ENCODE peak calls at places on chromosomes 13 and 19, in ten cellular contexts. K is fibroblast of lung, F is nephron progenitor cell, C is astrocyte of the spinal cord, L is H9, B is bronchial epithelial cell, Q is IMR-90, Y is foreskin fibroblast, G is cardiac fibroblast, I is OCI-LY7. N is an unnamed sample.

GRCh38 chr19:43799502-43800142 is 2.6 kb downstream of the LYPD5 start:
- DNase-seq in K (no peak), F (no peak), C (no peak), L (peak), B (peak), Q (no peak), Y (no peak), G (no peak), I (no peak), N (no peak)

GRCh38 chr19:10679743-10680142 is 21.5 kb upstream of the QTRT1 start:
- DNase-seq in K (no peak), F (no peak), C (no peak), L (no peak), B (no peak), Q (no peak), Y (no peak), G (no peak), I (no peak), N (no peak)

GRCh38 chr19:43781630-43782310 is 997 bp upstream of the KCNN4 start:
- DNase-seq in K (no peak), F (no peak), C (no peak), L (no peak), B (peak), Q (no peak), Y (no peak), G (no peak), I (peak), N (no peak)

GRCh38 chr13:99307648-99308339 is 595 bp upstream of the GPR183 start:
- DNase-seq in K (peak), F (no peak), C (peak), L (no peak), B (peak), Q (peak), Y (peak), G (peak), I (no peak), N (no peak)

GRCh38 chr13:59750860-59751259 is 412.9 kb downstream of the DIAPH3 start:
- DNase-seq in K (peak), F (peak), C (peak), L (peak), B (peak), Q (peak), Y (peak), G (peak), I (no peak), N (no peak)

GRCh38 chr13:44573790-44574465 is 2.2 kb downstream of the TSC22D1 start:
- DNase-seq in K (peak), F (peak), C (peak), L (peak), B (peak), Q (peak), Y (peak), G (peak), I (peak), N (no peak)

GRCh38 chr19:34734601-34735103 is 609 bp downstream of the ZNF181 start:
- DNase-seq in K (no peak), F (no peak), C (no peak), L (no peak), B (no peak), Q (no peak), Y (no peak), G (no peak), I (no peak), N (no peak)

GRCh38 chr19:36420961-36421748 is 2.7 kb upstream of the ZFP82 start:
- DNase-seq in K (peak), F (no peak), C (peak), L (peak), B (no peak), Q (peak), Y (peak), G (peak), I (no peak), N (no peak)

GRCh38 chr19:991174-991931 is 7.2 kb downstream of the WDR18 start:
- DNase-seq in K (peak), F (peak), C (peak), L (peak), B (no peak), Q (peak), Y (peak), G (peak), I (peak), N (no peak)

GRCh38 chr13:39364797-39365468 is 238.1 kb downstream of the LHFPL6 start:
- DNase-seq in K (no peak), F (peak), C (peak), L (no peak), B (peak), Q (peak), Y (peak), G (no peak), I (no peak), N (no peak)

GRCh38 chr19:40603071-40603718 is 2.0 kb downstream of the LTBP4 start:
- DNase-seq in K (no peak), F (no peak), C (no peak), L (no peak), B (peak), Q (peak), Y (no peak), G (peak), I (no peak), N (no peak)

GRCh38 chr13:78593129-78593528 is 10.2 kb downstream of the POU4F1 start:
- DNase-seq in K (no peak), F (no peak), C (no peak), L (no peak), B (no peak), Q (no peak), Y (no peak), G (no peak), I (no peak), N (no peak)

GRCh38 chr19:8148410-8149231 is 771 bp downstream of the FBN3 start:
- DNase-seq in K (no peak), F (peak), C (no peak), L (peak), B (no peak), Q (no peak), Y (no peak), G (no peak), I (no peak), N (no peak)

GRCh38 chr13:44921478-44921877 is 67.8 kb downstream of the NUFIP1 start:
- DNase-seq in K (no peak), F (no peak), C (no peak), L (peak), B (no peak), Q (no peak), Y (no peak), G (no peak), I (no peak), N (no peak)

GRCh38 chr13:30312859-30313258 is 5.5 kb upstream of the KATNAL1 start:
- DNase-seq in K (peak), F (no peak), C (no peak), L (no peak), B (no peak), Q (peak), Y (peak), G (peak), I (no peak), N (no peak)

GRCh38 chr19:1482361-1483066 is 3.5 kb upstream of the C19orf25 start:
- DNase-seq in K (no peak), F (no peak), C (no peak), L (no peak), B (no peak), Q (no peak), Y (no peak), G (no peak), I (no peak), N (no peak)

GRCh38 chr13:109509154-109509905 is 277.1 kb downstream of the IRS2 start:
- DNase-seq in K (peak), F (no peak), C (peak), L (no peak), B (peak), Q (peak), Y (peak), G (peak), I (no peak), N (no peak)

GRCh38 chr19:5489511-5489910 is 34.3 kb downstream of the ZNRF4 start:
- DNase-seq in K (no peak), F (no peak), C (no peak), L (no peak), B (no peak), Q (no peak), Y (no peak), G (no peak), I (no peak), N (no peak)

GRCh38 chr13:95023405-95023804 is 277.8 kb downstream of the ABCC4 start:
- DNase-seq in K (no peak), F (no peak), C (no peak), L (no peak), B (peak), Q (peak), Y (peak), G (no peak), I (no peak), N (no peak)

GRCh38 chr19:5068251-5069090 is 99.6 kb downstream of the KDM4B start:
- DNase-seq in K (no peak), F (no peak), C (no peak), L (no peak), B (no peak), Q (no peak), Y (no peak), G (no peak), I (no peak), N (no peak)

GRCh38 chr19:53076984-53077383 is 26.2 kb downstream of the ZNF160 start:
- DNase-seq in K (peak), F (peak), C (peak), L (peak), B (peak), Q (peak), Y (peak), G (peak), I (peak), N (peak)
- TF ChIP-seq CTCF in K (peak), F (peak), C (peak), L (peak), B (peak), Q (peak), Y (peak), G (peak), I (peak), N (no peak)

DNA sequence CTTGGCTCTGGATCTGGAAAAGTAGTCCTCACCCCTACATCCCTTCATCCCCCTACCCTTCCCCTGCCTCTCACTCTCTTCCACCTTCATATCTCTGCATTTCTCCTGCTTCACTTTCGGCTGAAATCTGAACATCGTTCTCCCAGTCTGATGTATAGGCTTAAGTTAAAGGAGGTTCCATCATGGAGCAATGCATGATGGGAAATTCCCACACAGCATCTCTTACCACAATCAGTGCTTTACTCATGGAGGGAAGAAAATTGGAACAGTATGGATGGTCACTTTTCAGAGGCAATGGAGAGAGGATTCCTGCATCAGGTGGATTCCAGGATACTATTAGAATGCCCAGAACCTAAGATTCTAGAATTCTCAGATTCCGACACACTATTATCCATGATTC is 6.1 kb upstream of the KLK8 start:
- DNase-seq in K (no peak), F (no peak), C (no peak), L (no peak), B (no peak), Q (no peak), Y (no peak), G (no peak), I (no peak), N (no peak)
- TF ChIP-seq CTCF in K (no peak), F (no peak), C (no peak), L (no peak), B (no peak), Q (no peak), Y (no peak), G (no peak), I (no peak), N (no peak)

GRCh38 chr19:38719761-38720558 is 24.3 kb downstream of the CAPN12 start:
- DNase-seq in K (no peak), F (no peak), C (peak), L (no peak), B (no peak), Q (no peak), Y (no peak), G (no peak), I (no peak), N (no peak)

GRCh38 chr19:38720559-38721236 is 23.6 kb downstream of the CAPN12 start:
- DNase-seq in K (no peak), F (no peak), C (no peak), L (no peak), B (no peak), Q (no peak), Y (no peak), G (no peak), I (no peak), N (no peak)

GRCh38 chr19:38717051-38717450 is 27.2 kb downstream of the CAPN12 start:
- DNase-seq in K (no peak), F (no peak), C (no peak), L (no peak), B (no peak), Q (no peak), Y (no peak), G (no peak), I (no peak), N (no peak)

GRCh38 chr19:38717855-38718254 is 26.4 kb downstream of the CAPN12 start:
- DNase-seq in K (no peak), F (no peak), C (no peak), L (no peak), B (no peak), Q (no peak), Y (no peak), G (no peak), I (no peak), N (no peak)

GRCh38 chr19:38718747-38719543 is 25.3 kb downstream of the CAPN12 start:
- DNase-seq in K (peak), F (no peak), C (peak), L (peak), B (no peak), Q (no peak), Y (peak), G (peak), I (no peak), N (no peak)
- TF ChIP-seq CTCF in K (peak), F (peak), C (peak), L (peak), B (peak), Q (peak), Y (peak), G (peak), I (no peak), N (no peak)

GRCh38 chr13:28856284-28856683 is 36.1 kb downstream of the MTUS2 start:
- DNase-seq in K (no peak), F (no peak), C (no peak), L (no peak), B (no peak), Q (no peak), Y (no peak), G (no peak), I (no peak), N (no peak)
- TF ChIP-seq CTCF in K (no peak), F (no peak), C (no peak), L (no peak), B (no peak), Q (no peak), Y (no peak), G (no peak), I (no peak), N (no peak)

N was measured in natural killer cell.